ENCODE peak calls at places on chromosomes 11 and 22, in seven cellular contexts. D, V, X, Z, S, F and Y are unnamed samples.

GRCh38 chr11:70756756-70757155 is 358.4 kb downstream of the CTTN start:
- DNase-seq in V (no peak), D (no peak), F (no peak), X (no peak), S (no peak), Z (no peak), Y (no peak)

GRCh38 chr11:75492181-75492820 is 33.4 kb downstream of the GDPD5 start:
- DNase-seq in F (no peak), X (no peak), V (peak), Z (no peak), S (no peak), D (peak), Y (no peak)

GRCh38 chr11:11267312-11267711 is 85.7 kb downstream of the CSNK2A3 start:
- DNase-seq in F (no peak), S (no peak), V (peak), X (no peak), Z (no peak), D (no peak), Y (no peak)

GRCh38 chr11:128757886-128758612 is 64.2 kb downstream of the FLI1 start:
- DNase-seq in S (no peak), X (no peak), F (no peak), Z (no peak), D (no peak), V (no peak), Y (no peak)

GRCh38 chr11:55942785-55943392 is 6.7 kb upstream of the OR5I1 start:
- DNase-seq in F (peak), Z (no peak), D (no peak), V (peak), X (no peak), S (no peak), Y (no peak)

GRCh38 chr11:69524291-69524882 is 42.9 kb downstream of the LINC01488 start:
- DNase-seq in V (peak), F (no peak), S (no peak), D (no peak), Z (peak), X (no peak), Y (no peak)

GRCh38 chr11:61701298-61701993 is 21.3 kb downstream of the DAGLA start:
- DNase-seq in V (peak), F (peak), X (no peak), D (no peak), S (no peak), Z (no peak), Y (no peak)

GRCh38 chr11:76839326-76839725 is 21.4 kb upstream of the ACER3 start:
- DNase-seq in Z (no peak), D (no peak), X (no peak), S (no peak), F (no peak), V (peak), Y (no peak)

GRCh38 chr11:95200781-95201457 is 30.1 kb downstream of the SESN3 start:
- DNase-seq in Z (no peak), S (no peak), X (no peak), F (no peak), D (no peak), V (no peak), Y (no peak)

GRCh38 chr11:94309757-94310156 is 5.4 kb downstream of the IZUMO1R start:
- DNase-seq in X (no peak), Z (no peak), S (no peak), D (no peak), F (no peak), V (peak), Y (no peak)

GRCh38 chr11:59770869-59771268 is 15.7 kb downstream of the STX3 start:
- DNase-seq in F (no peak), Z (no peak), S (no peak), D (no peak), X (no peak), V (no peak), Y (no peak)

GRCh38 chr11:129322941-129323340 is 52.7 kb upstream of the BARX2 start:
- DNase-seq in X (no peak), S (no peak), Z (no peak), D (no peak), V (no peak), F (no peak), Y (no peak)

GRCh38 chr11:15929371-15929801 is 427.0 kb downstream of the SOX6 start:
- DNase-seq in F (no peak), Z (no peak), S (no peak), V (no peak), X (no peak), D (no peak), Y (no peak)

GRCh38 chr11:4480577-4481539 is 1.6 kb upstream of the OR52K1 start:
- DNase-seq in D (no peak), S (no peak), X (no peak), V (peak), Z (no peak), F (no peak), Y (no peak)

GRCh38 chr22:42651134-42651533 is 1.9 kb upstream of the CYB5R3 start:
- DNase-seq in X (no peak), V (peak), Z (no peak), S (no peak), D (no peak), F (peak), Y (no peak)

GRCh38 chr11:34427171-34427805 is 11.4 kb upstream of the CAT start:
- DNase-seq in F (peak), S (no peak), V (peak), X (no peak), Z (peak), D (no peak), Y (no peak)

GRCh38 chr11:2558861-2559526 is 114.2 kb downstream of the KCNQ1 start:
- DNase-seq in X (no peak), F (no peak), Z (no peak), S (no peak), D (no peak), V (no peak), Y (no peak)

GRCh38 chr22:46574993-46575914 is 37.8 kb upstream of the CELSR1 start:
- DNase-seq in X (peak), V (peak), S (no peak), Z (no peak), D (no peak), F (no peak), Y (peak)

GRCh38 chr11:45501277-45501979 is 164.0 kb downstream of the CHST1 start:
- DNase-seq in V (no peak), X (no peak), F (no peak), Z (no peak), S (no peak), D (no peak), Y (no peak)

GRCh38 chr11:67304511-67305113 is 1.3 kb downstream of the SSH3 start:
- DNase-seq in F (no peak), V (no peak), S (no peak), Z (no peak), D (no peak), X (no peak), Y (peak)

GRCh38 chr22:45878901-45879551 is 97.9 kb downstream of the WNT7B start:
- DNase-seq in X (no peak), Z (no peak), V (no peak), D (no peak), F (no peak), S (no peak), Y (no peak)